ENCODE peak calls at places on chromosomes 12 and 14, in four cellular contexts. U is HCT116, J is RWPE2, K is keratinocyte. S is an unnamed sample. For H3K27me3, the result is how much of the 10 kb centered on the place peaks cover.

GRCh38 chr12:117850048-117850447 is 118.7 kb downstream of the KSR2 start:
- DNase-seq in J (no peak), U (peak), K (no peak), S (no peak)

GRCh38 chr12:25970082-25970481 is 11.6 kb downstream of the RASSF8 start:
- DNase-seq in K (no peak), U (no peak), J (no peak), S (no peak)

GRCh38 chr14:23915559-23915958 is 38.0 kb upstream of the DHRS4 start:
- DNase-seq in K (no peak), U (no peak), J (no peak), S (no peak)

GRCh38 chr12:84732941-84733340 is 179.7 kb downstream of the SLC6A15 start:
- DNase-seq in U (no peak), J (no peak), K (no peak), S (no peak)

GRCh38 chr12:104576980-104577925 is 120.5 kb downstream of the CHST11 start:
- DNase-seq in U (no peak), J (no peak), K (no peak), S (no peak)

GRCh38 chr14:73170686-73171085 is 34.4 kb downstream of the PSEN1 start:
- DNase-seq in J (no peak), K (no peak), U (no peak), S (no peak)

GRCh38 chr12:59113831-59114273 is 193.5 kb upstream of the LRIG3 start:
- DNase-seq in K (peak), J (no peak), U (peak), S (peak)

GRCh38 chr14:68444449-68445168 is 348.3 kb downstream of the ZFP36L1 start:
- DNase-seq in K (no peak), U (no peak), J (no peak), S (no peak)

GRCh38 chr14:56293506-56293905 is 175.3 kb downstream of the PELI2 start:
- DNase-seq in U (no peak), K (no peak), J (no peak), S (no peak)
- H3K27me3 ChIP-seq in U (under half), K (under half), J (under half), S (under half)

DNA sequence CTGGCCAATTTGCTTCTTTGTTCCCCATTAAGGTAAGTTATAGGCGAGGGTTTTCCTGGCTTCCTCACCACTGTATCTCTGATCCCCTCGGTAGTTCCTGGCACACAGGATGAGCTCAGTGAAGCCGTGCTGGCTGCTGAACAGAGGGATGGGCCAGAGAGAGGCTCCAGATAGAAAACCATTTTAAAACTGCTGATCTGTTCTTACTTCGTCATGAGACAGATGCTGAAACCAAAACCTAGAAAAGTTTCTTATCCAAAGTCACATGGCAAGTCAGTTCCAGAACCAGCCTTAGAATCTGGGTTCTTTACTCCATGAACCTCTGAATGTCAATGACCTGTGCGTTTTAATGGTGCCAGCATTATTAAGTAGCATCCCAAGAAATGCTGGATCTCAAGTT is 76.3 kb upstream of the RIN3 start:
- DNase-seq in J (no peak), U (no peak), K (no peak), S (no peak)
- H3K27ac ChIP-seq in J (no peak), U (no peak), K (no peak), S (no peak)

DNA sequence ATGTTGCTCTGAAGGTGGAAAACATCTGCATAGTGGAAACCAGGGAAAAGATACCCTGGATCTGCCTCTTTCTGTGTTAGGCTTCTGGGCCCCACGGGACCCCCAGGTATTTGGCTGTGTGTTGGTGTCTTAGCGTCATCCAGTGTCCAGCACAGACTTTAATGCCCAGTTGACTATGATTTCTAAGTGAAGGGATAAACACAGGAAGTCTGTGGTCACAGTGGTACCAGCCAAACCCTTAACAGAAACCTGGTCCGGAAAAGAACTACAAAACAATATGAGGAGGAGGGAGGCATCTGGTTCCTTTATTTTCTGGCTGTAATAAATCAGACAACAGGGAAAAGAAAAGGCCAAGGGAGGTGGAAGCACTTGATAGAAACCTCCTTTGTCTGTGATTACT is 56.4 kb downstream of the CMKLR1 start:
- DNase-seq in J (no peak), K (no peak), U (no peak), S (no peak)
- H3K4me3 ChIP-seq in J (no peak), K (no peak), U (no peak), S (no peak)

GRCh38 chr14:101125719-101126375 is 222.3 kb upstream of the RTL1 start:
- DNase-seq in U (no peak), J (no peak), K (no peak), S (peak)
- H3K27me3 ChIP-seq in U (under half), J (under half), K (under half), S (under half)

DNA sequence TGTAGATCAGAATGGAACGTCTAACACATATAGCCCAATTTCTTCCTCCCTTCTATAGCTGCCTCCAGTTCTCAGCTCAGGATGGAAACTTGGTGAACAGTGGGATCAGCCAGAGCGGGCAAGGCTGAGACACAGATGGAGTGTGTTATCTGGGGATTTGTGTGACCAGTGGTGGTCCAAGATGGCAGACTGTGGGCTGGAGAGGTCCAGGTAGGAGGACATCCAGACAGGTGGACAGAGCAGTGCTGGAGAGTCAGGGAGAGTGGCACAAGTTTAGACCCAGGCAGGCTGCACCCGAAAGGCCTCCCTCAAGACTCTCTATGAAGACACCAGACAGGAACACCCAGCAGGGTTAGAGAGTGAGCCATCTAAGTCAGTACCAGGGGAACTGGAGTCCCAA is 116.1 kb upstream of the CPSF6 start:
- DNase-seq in K (no peak), J (no peak), U (no peak), S (no peak)
- H3K27ac ChIP-seq in K (no peak), J (no peak), U (no peak), S (no peak)

GRCh38 chr12:9724023-9724422 is 8.9 kb downstream of the CLECL1 start:
- DNase-seq in J (no peak), U (no peak), K (no peak), S (no peak)
- H3K4me3 ChIP-seq in J (no peak), U (no peak), K (no peak), S (no peak)